ENCODE peak calls at places on chromosomes 4 and X, in four cellular contexts. A is tibial nerve, R is heart left ventricle, T is fibroblast of the aortic adventitia. X is an unnamed sample.

GRCh38 chr4:155930330-155930729 is 23.3 kb downstream of the CTSO start:
- DNase-seq in A (no peak), R (no peak), T (no peak), X (no peak)

GRCh38 chr4:173242466-173243250 is 74.0 kb downstream of the GALNT7 start:
- DNase-seq in A (no peak), R (no peak), T (no peak), X (no peak)

GRCh38 chrX:70826715-70827114 is 81.8 kb downstream of the TEX11 start:
- DNase-seq in A (no peak), R (no peak), T (no peak), X (no peak)

GRCh38 chr4:112348488-112349158 is 51.5 kb downstream of the ALPK1 start:
- DNase-seq in A (no peak), R (peak), T (peak), X (peak)

GRCh38 chrX:131704136-131704695 is 160.3 kb downstream of the OR13H1 start:
- DNase-seq in A (no peak), R (peak), T (peak), X (no peak)

GRCh38 chrX:31147175-31147574 is 75.3 kb upstream of the FTHL17 start:
- DNase-seq in A (no peak), R (no peak), T (no peak), X (no peak)

GRCh38 chrX:131783555-131784338 is 239.4 kb upstream of the STK26 start:
- DNase-seq in A (no peak), R (peak), T (peak), X (no peak)

GRCh38 chr4:125370478-125370877 is 55.7 kb downstream of the FAT4 start:
- DNase-seq in A (no peak), R (no peak), T (no peak), X (no peak)

GRCh38 chr4:663438-664428 is 10.3 kb downstream of the ATP5ME start:
- DNase-seq in A (no peak), R (peak), T (no peak), X (no peak)

GRCh38 chr4:76453232-76453631 is 18.2 kb downstream of the SHROOM3 start:
- DNase-seq in A (no peak), R (no peak), T (no peak), X (no peak)

GRCh38 chrX:3076416-3076991 is 35.2 kb downstream of the ARSF start:
- DNase-seq in A (no peak), R (no peak), T (no peak), X (no peak)

GRCh38 chrX:139862208-139862607 is 70.6 kb downstream of the ATP11C start:
- DNase-seq in A (no peak), R (no peak), T (no peak), X (no peak)

GRCh38 chrX:56765816-56766553 is 36.9 kb downstream of the NBDY start:
- DNase-seq in A (no peak), R (no peak), T (peak), X (peak)

GRCh38 chr4:3522651-3523050 is 9.6 kb downstream of the LRPAP1 start:
- DNase-seq in A (no peak), R (no peak), T (no peak), X (no peak)

GRCh38 chr4:118905546-118905945 is 16.9 kb downstream of the SYNPO2 start:
- DNase-seq in A (no peak), R (peak), T (peak), X (peak)

GRCh38 chr4:177511611-177512010 is 69.4 kb upstream of the AGA start:
- DNase-seq in A (no peak), R (no peak), T (no peak), X (no peak)

GRCh38 chr4:5100336-5100735 is 49.1 kb downstream of the STK32B start:
- DNase-seq in A (no peak), R (no peak), T (no peak), X (no peak)

GRCh38 chrX:16754019-16754418 is 32.2 kb upstream of the TXLNG start:
- DNase-seq in A (no peak), R (no peak), T (no peak), X (no peak)

GRCh38 chr4:126790633-126791032 is 842.1 kb upstream of the INTU start:
- DNase-seq in A (no peak), R (no peak), T (peak), X (no peak)

GRCh38 chr4:7873881-7874280 is 65.8 kb downstream of the AFAP1 start:
- DNase-seq in A (no peak), R (no peak), T (peak), X (no peak)

GRCh38 chr4:152894673-152895072 is 41.5 kb upstream of the FHDC1 start:
- DNase-seq in A (no peak), R (no peak), T (peak), X (peak)

GRCh38 chr4:7266525-7267292 is 74.4 kb downstream of the SORCS2 start:
- DNase-seq in A (no peak), R (no peak), T (peak), X (peak)

GRCh38 chr4:78904143-78904542 is 35.1 kb downstream of the PAQR3 start:
- DNase-seq in A (no peak), R (no peak), T (no peak), X (no peak)

GRCh38 chrX:132810488-132810887 is 147.9 kb downstream of the HS6ST2 start:
- DNase-seq in A (no peak), R (no peak), T (no peak), X (no peak)

GRCh38 chr4:150464523-150464922 is 117.4 kb upstream of the MAB21L2 start:
- DNase-seq in A (no peak), R (no peak), T (no peak), X (no peak)

GRCh38 chr4:20431422-20432014 is 179.8 kb downstream of the SLIT2 start:
- DNase-seq in A (no peak), R (no peak), T (peak), X (peak)

GRCh38 chrX:13691845-13692334 is 3.0 kb downstream of the RAB9A start:
- DNase-seq in A (no peak), R (no peak), T (no peak), X (no peak)
- H3K4me3 ChIP-seq in A (no peak), R (no peak), T (no peak), X (no peak)

GRCh38 chr4:77821775-77822174 is 2.6 kb upstream of the CNOT6L start:
- DNase-seq in A (no peak), R (no peak), T (no peak), X (no peak)

GRCh38 chr4:77819409-77819835 is 254 bp upstream of the CNOT6L start:
- DNase-seq in A (peak), R (no peak), T (no peak), X (no peak)

GRCh38 chr4:77819836-77820679 is 890 bp upstream of the CNOT6L start:
- DNase-seq in A (peak), R (peak), T (peak), X (peak)

GRCh38 chr4:77818667-77819408 is at the start of gene CNOT6L:
- DNase-seq in A (peak), R (peak), T (peak), X (peak)

DNA sequence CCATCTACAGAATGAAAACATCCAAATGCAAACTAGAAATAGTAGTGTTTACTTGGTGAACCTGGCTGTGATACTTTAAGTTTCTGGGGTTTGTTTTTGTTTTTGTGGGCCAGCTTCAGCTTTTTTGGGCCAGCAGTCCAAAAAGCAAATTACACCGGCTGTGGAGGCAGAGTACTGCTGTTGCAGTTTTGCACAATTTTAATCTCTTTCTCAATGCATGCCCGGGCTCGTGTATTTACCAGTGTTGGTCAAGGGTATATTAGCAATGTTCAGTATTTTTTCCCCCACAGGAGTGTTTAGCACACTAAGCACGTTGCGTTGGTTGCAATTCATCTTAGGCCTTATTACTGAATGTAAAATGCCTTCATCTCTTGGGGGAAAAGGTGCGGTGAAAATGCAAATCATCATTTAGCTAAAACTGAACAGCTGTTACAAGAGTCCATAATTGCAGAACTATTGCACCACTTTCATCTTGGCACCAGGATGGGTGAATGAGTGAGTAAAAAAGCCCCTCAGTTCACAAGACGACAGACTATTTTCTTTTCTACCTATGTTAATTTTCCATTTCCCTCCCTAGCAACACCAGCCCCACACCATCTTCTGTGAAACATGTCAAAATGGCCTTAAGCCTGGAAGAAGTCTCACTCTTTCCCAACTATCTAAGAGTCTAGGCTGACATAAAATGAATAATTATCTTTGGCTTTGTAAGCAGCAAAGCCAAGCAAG is 1.8 kb upstream of the CNOT6L start:
- DNase-seq in A (no peak), R (no peak), T (peak), X (no peak)
- H3K4me3 ChIP-seq in A (peak), R (peak), T (peak), X (peak)

GRCh38 chr4:55347610-55348228 is 1.7 kb downstream of the SRD5A3 start:
- DNase-seq in A (no peak), R (no peak), T (no peak), X (peak)
- H3K4me3 ChIP-seq in A (no peak), R (no peak), T (no peak), X (peak)

DNA sequence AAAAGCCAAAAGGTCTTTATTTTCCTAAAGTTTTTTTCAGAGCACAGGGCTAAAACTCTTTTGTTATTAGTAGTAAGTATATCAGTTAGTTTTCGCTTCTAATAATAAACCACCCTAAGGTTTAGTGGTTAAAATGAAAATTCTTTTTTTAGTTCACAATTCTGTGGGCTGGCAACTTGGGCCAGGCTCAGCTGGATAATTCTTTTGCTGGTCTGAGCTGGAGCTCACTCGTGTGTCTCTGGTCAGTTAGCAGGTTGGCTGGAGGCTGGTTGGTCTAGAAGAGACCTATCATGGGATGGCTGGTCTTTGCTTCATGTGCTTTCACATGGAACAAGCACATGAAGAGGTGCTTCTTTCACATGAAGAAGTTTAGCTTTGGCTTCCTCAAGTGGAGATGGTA is 227.1 kb upstream of the LCORL start:
- DNase-seq in A (no peak), R (no peak), T (no peak), X (no peak)
- H3K4me3 ChIP-seq in A (no peak), R (no peak), T (no peak), X (no peak)

GRCh38 chrX:72255864-72256263 is 17.0 kb upstream of the ERCC6L start:
- DNase-seq in A (no peak), R (no peak), T (no peak), X (no peak)

GRCh38 chrX:72253686-72254085 is 14.9 kb upstream of the ERCC6L start:
- DNase-seq in A (no peak), R (no peak), T (no peak), X (no peak)

GRCh38 chrX:72258174-72258573 is 18.9 kb downstream of the RPS4X start:
- DNase-seq in A (no peak), R (no peak), T (peak), X (peak)

GRCh38 chrX:72254835-72255234 is 16.0 kb upstream of the ERCC6L start:
- DNase-seq in A (no peak), R (no peak), T (no peak), X (no peak)

GRCh38 chrX:72255445-72255844 is 16.6 kb upstream of the ERCC6L start:
- DNase-seq in A (no peak), R (no peak), T (no peak), X (no peak)
- H3K4me3 ChIP-seq in A (no peak), R (no peak), T (no peak), X (no peak)

GRCh38 chrX:73448379-73448778 is 1.5 kb downstream of the CDX4 start:
- DNase-seq in A (no peak), R (no peak), T (no peak), X (no peak)
- H3K4me3 ChIP-seq in A (peak), R (peak), T (no peak), X (no peak)

DNA sequence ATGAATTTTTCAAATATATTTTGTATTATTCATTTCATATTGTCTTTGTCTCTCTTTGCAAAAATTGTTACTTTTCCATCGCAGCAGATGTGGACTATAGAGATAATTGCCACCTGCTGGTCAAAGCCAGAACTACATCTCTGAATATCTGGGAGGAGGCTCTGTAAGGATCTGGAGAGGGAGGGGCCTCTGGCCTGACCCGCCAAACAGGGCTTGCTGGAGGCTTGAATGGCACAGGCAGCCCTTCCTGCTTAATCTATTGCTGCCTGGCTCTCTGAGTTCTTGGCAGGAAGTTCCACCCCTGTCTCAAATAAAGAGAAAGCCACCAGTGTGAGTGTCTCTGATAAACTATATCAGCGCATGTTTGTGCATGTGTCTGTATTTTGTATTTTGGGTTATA is 132.4 kb downstream of the ZMAT1 start:
- DNase-seq in A (peak), R (peak), T (peak), X (peak)
- H3K4me3 ChIP-seq in A (no peak), R (peak), T (peak), X (no peak)